ENCODE peak calls at places on chromosomes 5 and 9, in five cellular contexts. B is HCT116, F is H1, L is HepG2, V is K562. D is an unnamed sample.
A peak's percentile ranks its signal among the peaks of the same experiment; 100 is the strongest.

GRCh38 chr5:17150498-17150897 is 66.9 kb upstream of the BASP1 start:
- DNase-seq in L (no peak), B (no peak), V (no peak), F (no peak), D (no peak)

GRCh38 chr5:111254613-111255012 is 30.4 kb downstream of the CAMK4 start:
- DNase-seq in F (no peak), V (no peak), B (no peak), L (no peak), D (peak; percentile 95)

GRCh38 chr9:105158898-105159297 is 85.6 kb upstream of the SLC44A1 start:
- DNase-seq in B (no peak), V (no peak), L (no peak), F (no peak), D (no peak)

GRCh38 chr5:100409538-100409937 is 125.6 kb upstream of the FAM174A start:
- DNase-seq in L (no peak), V (no peak), B (no peak), F (no peak), D (no peak)

GRCh38 chr5:115087951-115088350 is 81.8 kb downstream of the TRIM36 start:
- DNase-seq in V (no peak), F (no peak), L (no peak), B (no peak), D (no peak)

GRCh38 chr5:378301-378891 is 56.9 kb downstream of the AHRR start:
- DNase-seq in L (no peak), F (no peak), B (no peak), V (no peak), D (no peak)

GRCh38 chr9:1273859-1274258 is 223.7 kb downstream of the DMRT2 start:
- DNase-seq in B (no peak), F (no peak), V (no peak), L (no peak), D (no peak)

GRCh38 chr9:124764774-124765438 is 6.2 kb downstream of the NR6A1 start:
- DNase-seq in V (peak; percentile 25), L (peak; percentile 32), B (no peak), F (no peak), D (no peak)

GRCh38 chr9:133711428-133712220 is 26.5 kb downstream of the SARDH start:
- DNase-seq in V (no peak), F (no peak), L (no peak), B (no peak), D (no peak)

GRCh38 chr5:128284236-128284635 is 200.7 kb downstream of the SLC12A2 start:
- DNase-seq in L (no peak), V (no peak), B (no peak), F (no peak), D (no peak)

GRCh38 chr5:173746050-173746449 is 129.6 kb upstream of the BOD1 start:
- DNase-seq in F (peak; percentile 31), V (no peak), B (no peak), L (peak; percentile 80), D (no peak)

GRCh38 chr5:123518111-123518510 is 6.1 kb downstream of the CSNK1G3 start:
- DNase-seq in F (no peak), V (no peak), L (no peak), B (no peak), D (no peak)

GRCh38 chr5:176784218-176785165 is 25.9 kb upstream of the UNC5A start:
- DNase-seq in F (no peak), V (no peak), B (peak; percentile 81), L (peak; percentile 15), D (no peak)

DNA sequence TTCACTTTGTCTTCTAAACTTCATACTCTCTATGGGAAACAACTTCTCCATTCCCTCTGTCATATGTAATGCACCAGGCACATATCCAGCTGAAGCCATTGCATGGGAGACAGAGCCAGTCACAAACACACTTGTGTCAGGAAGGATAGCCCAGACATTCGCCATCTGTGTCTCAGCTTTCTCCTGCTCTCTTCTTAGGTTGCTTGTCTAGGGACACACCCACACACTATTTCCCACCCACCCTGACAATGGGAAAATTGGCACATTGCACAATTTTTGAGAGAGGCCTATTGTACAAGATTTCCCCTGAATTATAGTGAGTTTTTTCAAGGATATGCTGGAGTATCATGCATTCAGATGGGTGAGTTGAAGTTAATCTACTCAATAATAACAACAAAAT is 158.4 kb upstream of the MPDZ start:
- DNase-seq in B (no peak), F (no peak), V (no peak), L (no peak), D (no peak)
- TF ChIP-seq SRF in B (no peak), F (no peak), V (no peak), L (no peak), D (no peak)

DNA sequence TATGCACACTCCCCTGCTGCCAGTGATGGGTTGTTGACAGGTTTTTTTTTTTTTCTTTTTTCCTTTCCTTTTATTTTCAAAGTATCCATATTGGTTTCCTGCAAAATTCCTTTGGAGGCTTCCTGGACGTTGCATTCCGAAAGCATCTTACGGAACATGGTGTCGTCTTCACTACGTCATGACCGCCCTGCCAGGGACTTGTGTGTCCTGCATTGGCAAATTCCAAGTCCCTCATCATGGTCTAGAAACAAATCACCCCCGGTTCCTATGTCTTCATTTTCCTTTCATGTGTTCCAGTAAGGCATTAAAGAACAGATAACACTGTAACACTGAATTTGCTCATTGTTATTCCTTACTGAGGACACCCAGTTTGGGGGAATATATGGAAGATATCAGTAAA is 35.0 kb upstream of the ADAMTSL1 start:
- DNase-seq in B (no peak), L (no peak), F (no peak), V (no peak), D (no peak)
- TF ChIP-seq SRF in B (no peak), L (no peak), F (no peak), V (no peak), D (no peak)

GRCh38 chr5:134028496-134028895 is 23.7 kb upstream of the VDAC1 start:
- DNase-seq in V (no peak), L (no peak), F (no peak), B (no peak), D (no peak)

GRCh38 chr5:134024811-134025210 is 20.0 kb upstream of the VDAC1 start:
- DNase-seq in B (no peak), V (no peak), F (no peak), L (no peak), D (no peak)

GRCh38 chr5:134025786-134026185 is 21.0 kb upstream of the VDAC1 start:
- DNase-seq in L (no peak), F (no peak), V (no peak), B (no peak), D (no peak)

GRCh38 chr5:134027203-134027582 is 22.4 kb upstream of the VDAC1 start:
- DNase-seq in F (no peak), B (no peak), L (no peak), V (no peak), D (no peak)

GRCh38 chr5:134026521-134027202 is 21.9 kb upstream of the VDAC1 start:
- DNase-seq in F (peak; percentile 67), L (peak; percentile 75), V (peak; percentile 65), B (peak; percentile 56), D (no peak)
- TF ChIP-seq SRF in F (no peak), L (no peak), V (peak; percentile 66), B (no peak), D (no peak)

GRCh38 chr5:170591055-170591454 is 87.2 kb downstream of the KCNIP1 start:
- DNase-seq in F (no peak), L (no peak), V (no peak), B (no peak), D (no peak)

GRCh38 chr5:170585278-170585677 is 81.5 kb downstream of the KCNIP1 start:
- DNase-seq in F (no peak), L (no peak), B (no peak), V (no peak), D (no peak)

GRCh38 chr5:170589643-170590042 is 85.8 kb downstream of the KCNIP1 start:
- DNase-seq in L (no peak), V (no peak), F (no peak), B (no peak), D (no peak)

GRCh38 chr5:170587808-170588207 is 84.0 kb downstream of the KCNIP1 start:
- DNase-seq in F (no peak), L (no peak), V (no peak), B (no peak), D (no peak)

GRCh38 chr5:170590537-170590936 is 86.7 kb downstream of the KCNIP1 start:
- DNase-seq in B (no peak), L (no peak), V (no peak), F (no peak), D (no peak)
- TF ChIP-seq SRF in B (no peak), L (no peak), V (no peak), F (no peak), D (no peak)

DNA sequence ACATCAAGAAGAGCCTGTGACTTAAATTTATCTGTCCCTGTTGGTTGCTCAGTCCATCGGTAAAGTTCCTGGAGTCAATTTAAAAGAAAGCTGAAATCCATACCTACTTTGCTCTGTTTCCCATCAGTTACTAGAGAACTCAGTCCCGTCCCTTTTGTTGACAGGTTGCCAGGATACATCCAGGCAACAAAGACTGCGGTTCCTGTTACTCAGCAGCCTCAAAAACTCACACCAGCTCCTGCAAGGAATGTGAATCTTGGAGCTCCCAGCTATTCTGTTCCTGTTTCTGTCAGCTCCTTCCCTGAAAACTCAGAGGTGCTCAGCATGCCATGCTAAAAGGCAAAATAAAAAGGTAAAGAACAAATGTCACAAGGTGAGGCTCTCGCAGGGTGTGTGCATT is at the start of gene ZNF474:
- DNase-seq in V (peak; percentile 28), B (peak; percentile 28), L (no peak), F (peak; percentile 39), D (no peak)
- TF ChIP-seq SRF in V (no peak), B (no peak), L (no peak), F (no peak), D (no peak)

GRCh38 chr5:150734579-150735384 is 24.0 kb downstream of the DCTN4 start:
- DNase-seq in V (no peak), L (no peak), F (no peak), B (no peak), D (peak; percentile 53)
- TF ChIP-seq SRF in V (no peak), L (no peak), F (no peak), B (no peak), D (no peak)

GRCh38 chr9:126860757-126861466 is 473 bp downstream of the ZBTB34 start:
- DNase-seq in V (no peak), F (no peak), B (no peak), L (no peak), D (no peak)
- TF ChIP-seq SRF in V (no peak), F (no peak), B (no peak), L (no peak), D (no peak)

GRCh38 chr5:56281489-56282163 is 48.5 kb upstream of the ANKRD55 start:
- DNase-seq in V (no peak), L (no peak), B (no peak), F (no peak), D (no peak)

GRCh38 chr5:56279291-56279690 is 46.2 kb upstream of the ANKRD55 start:
- DNase-seq in B (no peak), F (no peak), L (no peak), V (no peak), D (no peak)

GRCh38 chr5:56277573-56277972 is 44.4 kb upstream of the ANKRD55 start:
- DNase-seq in B (no peak), L (no peak), V (no peak), F (no peak), D (no peak)

GRCh38 chr5:56279979-56280378 is 46.8 kb upstream of the ANKRD55 start:
- DNase-seq in F (peak; percentile 25), B (no peak), L (peak; percentile 80), V (no peak), D (no peak)

GRCh38 chr5:56278267-56278826 is 45.2 kb upstream of the ANKRD55 start:
- DNase-seq in F (no peak), L (no peak), V (no peak), B (no peak), D (no peak)
- TF ChIP-seq SRF in F (no peak), L (no peak), V (no peak), B (no peak), D (no peak)